ENCODE peak calls at places on chromosomes 6 and 20, in eight cellular contexts. E, B, P, X, M, A, Z and F are unnamed samples.

GRCh38 chr20:12928755-12929401 is 79.9 kb upstream of the SPTLC3 start:
- DNase-seq in E (peak), B (no peak), P (no peak), X (peak), M (no peak), A (peak), Z (peak), F (no peak)

GRCh38 chr6:159043986-159044385 is 805 bp downstream of the TAGAP start:
- DNase-seq in E (no peak), B (no peak), P (no peak), X (no peak), M (no peak), A (no peak), Z (no peak), F (peak)

GRCh38 chr6:88370127-88370710 is 204.1 kb upstream of the CNR1 start:
- DNase-seq in E (no peak), B (no peak), P (no peak), X (no peak), M (no peak), A (no peak), Z (no peak), F (no peak)

GRCh38 chr20:43840382-43841070 is 74.1 kb upstream of the TOX2 start:
- DNase-seq in E (peak), B (no peak), P (no peak), X (no peak), M (no peak), A (peak), Z (peak), F (peak)

GRCh38 chr20:35806075-35806474 is 34.3 kb downstream of the PHF20 start:
- DNase-seq in E (no peak), B (no peak), P (no peak), X (no peak), M (no peak), A (no peak), Z (no peak), F (no peak)

GRCh38 chr20:45863543-45864470 is 6.4 kb downstream of the ZSWIM3 start:
- DNase-seq in E (no peak), B (no peak), P (no peak), X (no peak), M (no peak), A (no peak), Z (no peak), F (peak)

GRCh38 chr20:40173877-40174276 is 515.2 kb downstream of the MAFB start:
- DNase-seq in E (no peak), B (no peak), P (no peak), X (no peak), M (no peak), A (no peak), Z (no peak), F (no peak)

GRCh38 chr20:37336369-37337207 is 9.4 kb upstream of the SRC start:
- DNase-seq in E (no peak), B (no peak), P (peak), X (no peak), M (no peak), A (peak), Z (no peak), F (no peak)

GRCh38 chr6:39934060-39934757 is at the start of gene MOCS1:
- DNase-seq in E (peak), B (peak), P (no peak), X (peak), M (peak), A (peak), Z (peak), F (peak)

GRCh38 chr20:58153121-58153520 is 75.3 kb downstream of the ANKRD60 start:
- DNase-seq in E (no peak), B (no peak), P (no peak), X (no peak), M (no peak), A (no peak), Z (no peak), F (no peak)

GRCh38 chr6:32402812-32403211 is 4.2 kb downstream of the BTNL2 start:
- DNase-seq in E (no peak), B (no peak), P (no peak), X (no peak), M (no peak), A (no peak), Z (no peak), F (no peak)

GRCh38 chr6:111992851-111993250 is 61.1 kb upstream of the CCN6 start:
- DNase-seq in E (no peak), B (no peak), P (no peak), X (no peak), M (no peak), A (peak), Z (no peak), F (no peak)

GRCh38 chr6:169963581-169964297 is 212.3 kb downstream of the ERMARD start:
- DNase-seq in E (no peak), B (no peak), P (peak), X (no peak), M (no peak), A (no peak), Z (no peak), F (peak)

GRCh38 chr6:84764332-84765049 is at the start of gene TBX18:
- DNase-seq in E (peak), B (peak), P (no peak), X (peak), M (peak), A (peak), Z (peak), F (peak)

GRCh38 chr6:26214826-26215199 is 127.6 kb downstream of the HFE start:
- DNase-seq in E (no peak), B (no peak), P (no peak), X (no peak), M (no peak), A (no peak), Z (no peak), F (no peak)

GRCh38 chr6:34568829-34569228 is 12.7 kb upstream of the SPDEF start:
- DNase-seq in E (no peak), B (no peak), P (no peak), X (no peak), M (no peak), A (no peak), Z (no peak), F (no peak)

GRCh38 chr20:43584448-43585138 is 6.1 kb upstream of the IFT52 start:
- DNase-seq in E (peak), B (no peak), P (no peak), X (peak), M (no peak), A (peak), Z (peak), F (no peak)

GRCh38 chr20:38680492-38681118 is 43.7 kb upstream of the SLC32A1 start:
- DNase-seq in E (peak), B (no peak), P (no peak), X (peak), M (peak), A (peak), Z (peak), F (no peak)

GRCh38 chr20:48326868-48327267 is 500.9 kb downstream of the PREX1 start:
- DNase-seq in E (no peak), B (no peak), P (no peak), X (no peak), M (no peak), A (no peak), Z (no peak), F (no peak)

GRCh38 chr20:62321521-62321948 is 18.7 kb downstream of the ADRM1 start:
- DNase-seq in E (peak), B (no peak), P (no peak), X (no peak), M (no peak), A (no peak), Z (no peak), F (peak)

GRCh38 chr6:168126566-168127383 is 47.8 kb upstream of the FRMD1 start:
- DNase-seq in E (peak), B (no peak), P (no peak), X (no peak), M (no peak), A (no peak), Z (no peak), F (peak)

GRCh38 chr6:111503660-111504059 is 20.6 kb upstream of the REV3L start:
- DNase-seq in E (no peak), B (no peak), P (no peak), X (no peak), M (peak), A (no peak), Z (no peak), F (no peak)